ENCODE peak calls at places on chromosomes 6 and 20, in four cellular contexts. H is transverse colon, C is adrenal gland, K is lower leg skin. N is an unnamed sample.

GRCh38 chr20:19738936-19739335 is 19.1 kb upstream of the RIN2 start:
- DNase-seq in H (no peak), C (no peak), K (no peak), N (no peak)

GRCh38 chr6:3769610-3770009 is 18.1 kb upstream of the PXDC1 start:
- DNase-seq in H (no peak), C (no peak), K (no peak), N (no peak)

GRCh38 chr6:166512567-166512966 is 73.9 kb downstream of the RAMACL start:
- DNase-seq in H (peak; percentile 29), C (no peak), K (no peak), N (no peak)

GRCh38 chr6:162681447-162681846 is 46.1 kb downstream of the PRKN start:
- DNase-seq in H (no peak), C (no peak), K (no peak), N (no peak)

GRCh38 chr20:50267041-50267865 is 76.6 kb downstream of the CEBPB start:
- DNase-seq in H (peak; percentile 92), C (peak; percentile 79), K (peak; percentile 84), N (peak; percentile 78)

GRCh38 chr6:33592595-33593413 is 12.7 kb upstream of the BAK1 start:
- DNase-seq in H (peak; percentile 78), C (no peak), K (no peak), N (no peak)

GRCh38 chr6:166166314-166167257 is 1.1 kb downstream of the TBXT start:
- DNase-seq in H (no peak), C (no peak), K (no peak), N (no peak)

GRCh38 chr20:50824137-50824536 is 29.3 kb downstream of the BCAS4 start:
- DNase-seq in H (no peak), C (peak; percentile 82), K (no peak), N (peak; percentile 30)

GRCh38 chr6:141361559-141361958 is 771.2 kb upstream of the GJE1 start:
- DNase-seq in H (no peak), C (no peak), K (no peak), N (no peak)

GRCh38 chr6:157946865-157947532 is 34.7 kb upstream of the SYNJ2 start:
- DNase-seq in H (no peak), C (no peak), K (no peak), N (no peak)

GRCh38 chr6:95099410-95099809 is 477.9 kb upstream of the MANEA start:
- DNase-seq in H (no peak), C (no peak), K (no peak), N (no peak)

GRCh38 chr6:125156496-125156895 is 2.9 kb downstream of the TPD52L1 start:
- DNase-seq in H (no peak), C (no peak), K (no peak), N (no peak)

GRCh38 chr20:43446361-43446879 is 11.3 kb upstream of the SRSF6 start:
- DNase-seq in H (no peak), C (no peak), K (no peak), N (no peak)

GRCh38 chr6:63348836-63349235 is 29.1 kb upstream of the LGSN start:
- DNase-seq in H (no peak), C (no peak), K (no peak), N (no peak)

GRCh38 chr6:107154131-107154906 is 39.0 kb upstream of the BEND3 start:
- DNase-seq in H (peak; percentile 26), C (no peak), K (no peak), N (no peak)

DNA sequence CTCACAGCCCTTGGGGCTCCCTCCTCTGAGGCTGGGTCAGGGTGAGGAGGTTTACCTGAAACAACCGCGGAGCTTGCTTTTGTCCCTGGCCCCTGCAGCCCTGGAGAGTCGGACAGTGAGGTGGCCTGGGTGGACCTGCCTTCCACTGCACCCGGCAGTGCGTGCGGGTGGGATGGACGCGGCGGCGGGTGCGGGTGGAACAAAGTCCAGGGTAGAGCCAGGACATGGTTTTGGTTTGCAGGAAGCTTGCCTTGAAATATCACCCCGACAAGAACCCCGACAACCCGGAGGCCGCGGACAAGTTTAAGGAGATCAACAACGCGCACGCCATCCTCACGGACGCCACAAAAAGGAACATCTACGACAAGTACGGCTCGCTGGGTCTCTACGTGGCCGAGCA is 27.1 kb downstream of the UCKL1 start:
- DNase-seq in H (no peak), C (no peak), K (no peak), N (no peak)
- TF ChIP-seq POLR2A in H (no peak), C (no peak), K (no peak), N (no peak)

GRCh38 chr20:409697-410559 is 1.8 kb downstream of the RBCK1 start:
- DNase-seq in H (peak; percentile 55), C (no peak), K (no peak), N (no peak)
- TF ChIP-seq POLR2A in H (no peak), C (no peak), K (no peak), N (no peak)

GRCh38 chr20:41173161-41173721 is 35.9 kb downstream of the PLCG1 start:
- DNase-seq in H (peak; percentile 86), C (peak; percentile 87), K (peak; percentile 84), N (peak; percentile 60)
- TF ChIP-seq POLR2A in H (no peak), C (no peak), K (no peak), N (no peak)

DNA sequence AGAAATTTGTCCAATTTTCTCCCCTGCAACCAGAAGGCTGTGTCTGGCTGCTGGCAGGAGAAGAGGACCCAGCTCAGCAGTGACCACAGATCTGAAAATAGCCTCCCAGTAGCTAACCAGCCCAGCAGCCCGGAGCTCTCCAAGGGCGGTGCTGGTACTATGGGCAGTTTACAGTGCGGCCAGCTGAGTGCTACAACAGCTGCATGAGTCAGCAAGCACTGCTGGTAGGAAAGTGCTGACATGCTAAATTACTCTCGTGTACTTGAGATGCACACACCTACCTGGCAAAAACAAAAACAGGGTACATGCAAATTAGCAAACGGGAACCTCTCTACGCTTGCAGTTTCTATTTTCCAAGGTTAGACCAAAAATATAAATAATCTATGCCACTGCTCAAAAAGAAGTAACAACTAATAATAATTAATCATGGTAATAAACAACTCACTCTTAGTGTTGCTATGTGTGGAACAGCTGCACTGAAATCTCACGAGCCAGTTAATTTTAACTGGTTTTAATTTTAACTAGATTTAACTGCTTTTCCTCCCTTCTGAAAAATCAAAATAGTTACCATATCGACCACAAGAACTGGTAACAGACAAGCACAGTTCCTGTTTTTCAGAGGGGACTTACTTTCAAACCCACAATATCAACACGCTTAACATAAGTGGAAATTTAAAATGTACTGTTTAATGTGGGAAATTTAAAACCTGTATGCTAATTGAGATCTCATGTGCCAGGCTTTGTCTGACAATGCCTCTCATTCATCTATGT is 10.8 kb downstream of the BACH2 start:
- DNase-seq in H (peak; percentile 77), C (peak; percentile 96), K (peak; percentile 79), N (peak; percentile 38)
- TF ChIP-seq POLR2A in H (no peak), C (no peak), K (no peak), N (no peak)

DNA sequence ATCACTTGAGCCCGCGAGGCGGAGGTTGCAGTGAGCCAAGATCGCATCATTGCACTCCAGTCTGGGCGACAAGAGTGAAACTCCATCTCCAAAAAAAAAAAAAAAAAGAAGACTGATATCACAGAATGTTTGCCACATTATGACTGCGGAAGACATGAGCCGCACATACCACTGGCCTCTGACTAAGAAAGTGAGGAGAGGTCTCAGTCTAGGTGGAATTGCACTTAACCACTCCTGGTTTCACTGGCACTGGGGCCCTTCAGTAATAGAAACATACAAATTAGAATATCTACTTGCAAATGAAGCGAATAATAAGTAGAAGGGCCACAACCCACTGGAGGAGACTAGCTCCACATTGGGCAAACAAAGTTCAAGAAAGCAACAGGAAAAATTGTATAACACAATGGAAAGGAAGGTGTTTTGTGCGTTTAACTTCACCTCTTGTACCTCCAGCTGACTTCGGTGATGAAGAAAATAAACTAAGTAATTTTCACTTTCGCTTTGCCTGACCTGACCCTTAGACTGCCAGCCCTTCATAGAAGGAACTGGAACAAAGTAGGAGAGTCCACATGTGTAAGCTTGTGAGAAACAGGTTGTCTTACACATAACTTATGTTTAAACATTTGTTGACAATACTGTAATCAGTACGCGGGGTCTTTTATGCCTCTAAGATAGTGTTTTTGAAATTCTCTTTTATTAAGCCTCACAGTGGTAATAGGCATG is 147.5 kb upstream of the TSHZ2 start:
- DNase-seq in H (no peak), C (no peak), K (no peak), N (no peak)
- TF ChIP-seq POLR2A in H (no peak), C (no peak), K (no peak), N (no peak)

GRCh38 chr20:62065669-62066338 is at the start of gene TAF4:
- DNase-seq in H (peak; percentile 81), C (peak; percentile 70), K (peak; percentile 61), N (peak; percentile 85)
- TF ChIP-seq POLR2A in H (peak; percentile 1), C (peak; percentile 97), K (peak; percentile 79), N (peak; percentile 94)

GRCh38 chr6:115514656-115515055 is 546.0 kb downstream of the FRK start:
- DNase-seq in H (no peak), C (no peak), K (no peak), N (no peak)
- TF ChIP-seq POLR2A in H (no peak), C (no peak), K (no peak), N (no peak)

N was measured in A549.